ENCODE peak calls at places on chromosomes 12 and 14, in six cellular contexts. Q, W, Z, F, U and I are unnamed samples.

GRCh38 chr14:42174357-42174756 is 567.7 kb downstream of the LRFN5 start:
- DNase-seq in Q (no peak), W (no peak), Z (no peak), F (no peak), U (no peak), I (no peak)

GRCh38 chr12:94150483-94151225 is 2.3 kb downstream of the PLXNC1 start:
- DNase-seq in Q (no peak), W (no peak), Z (no peak), F (peak; percentile 35), U (peak; percentile 59), I (peak; percentile 91)

GRCh38 chr12:53427905-53428594 is 4.4 kb downstream of the AMHR2 start:
- DNase-seq in Q (no peak), W (peak; percentile 61), Z (no peak), F (peak; percentile 13), U (no peak), I (peak; percentile 1)

GRCh38 chr14:75254381-75254821 is 24.2 kb upstream of the FOS start:
- DNase-seq in Q (no peak), W (no peak), Z (peak; percentile 58), F (no peak), U (peak; percentile 75), I (no peak)

GRCh38 chr12:95326450-95326849 is 108.8 kb downstream of the VEZT start:
- DNase-seq in Q (no peak), W (peak; percentile 88), Z (no peak), F (no peak), U (no peak), I (no peak)

GRCh38 chr12:104615048-104615561 is 158.4 kb downstream of the CHST11 start:
- DNase-seq in Q (no peak), W (peak; percentile 28), Z (no peak), F (no peak), U (peak; percentile 78), I (no peak)

GRCh38 chr12:2686280-2686646 is 108.5 kb upstream of the FKBP4 start:
- DNase-seq in Q (no peak), W (no peak), Z (no peak), F (no peak), U (no peak), I (peak; percentile 49)

GRCh38 chr12:96297504-96297903 is 102.7 kb downstream of the CDK17 start:
- DNase-seq in Q (no peak), W (no peak), Z (no peak), F (no peak), U (no peak), I (no peak)

GRCh38 chr14:56002876-56003625 is 115.2 kb upstream of the PELI2 start:
- DNase-seq in Q (no peak), W (no peak), Z (no peak), F (peak; percentile 21), U (no peak), I (peak; percentile 74)

GRCh38 chr12:94761559-94761958 is 111.2 kb upstream of the TMCC3 start:
- DNase-seq in Q (no peak), W (peak; percentile 88), Z (no peak), F (no peak), U (no peak), I (no peak)

GRCh38 chr14:63852817-63853730 is at the start of gene SYNE2:
- DNase-seq in Q (peak; percentile 91), W (peak; percentile 67), Z (peak; percentile 83), F (peak; percentile 83), U (peak; percentile 87), I (peak; percentile 94)

GRCh38 chr14:95683793-95684192 is 2.4 kb upstream of the TCL1B start:
- DNase-seq in Q (no peak), W (no peak), Z (no peak), F (peak; percentile 15), U (no peak), I (no peak)

GRCh38 chr14:20376071-20376588 is 32.7 kb downstream of the PARP2 start:
- DNase-seq in Q (no peak), W (no peak), Z (no peak), F (no peak), U (no peak), I (no peak)

GRCh38 chr12:52234226-52234810 is 1.3 kb downstream of the KRT7 start:
- DNase-seq in Q (no peak), W (no peak), Z (no peak), F (no peak), U (no peak), I (peak; percentile 43)

GRCh38 chr14:55125403-55125802 is 3.6 kb upstream of the LGALS3 start:
- DNase-seq in Q (no peak), W (no peak), Z (peak; percentile 83), F (no peak), U (no peak), I (no peak)

GRCh38 chr14:71070169-71070568 is 162.9 kb downstream of the PCNX1 start:
- DNase-seq in Q (no peak), W (no peak), Z (no peak), F (no peak), U (no peak), I (no peak)

GRCh38 chr12:57616383-57617101 is 5.3 kb downstream of the ARHGEF25 start:
- DNase-seq in Q (no peak), W (no peak), Z (no peak), F (no peak), U (peak; percentile 46), I (no peak)

GRCh38 chr14:35821546-35822411 is 4.4 kb upstream of the BRMS1L start:
- DNase-seq in Q (peak; percentile 32), W (peak; percentile 49), Z (no peak), F (no peak), U (no peak), I (no peak)

GRCh38 chr14:67819563-67820411 is at the start of gene RAD51B:
- DNase-seq in Q (peak; percentile 84), W (peak; percentile 85), Z (peak; percentile 89), F (peak; percentile 87), U (peak; percentile 88), I (peak; percentile 90)

GRCh38 chr12:32074432-32074831 is 32.2 kb upstream of the BICD1 start:
- DNase-seq in Q (no peak), W (no peak), Z (no peak), F (no peak), U (no peak), I (no peak)

GRCh38 chr14:101588990-101589389 is 27.7 kb downstream of the DIO3 start:
- DNase-seq in Q (no peak), W (no peak), Z (no peak), F (no peak), U (no peak), I (peak; percentile 54)

GRCh38 chr14:57389646-57390036 is 745 bp upstream of the NAA30 start:
- DNase-seq in Q (no peak), W (no peak), Z (no peak), F (no peak), U (no peak), I (no peak)

GRCh38 chr14:28406181-28406580 is 360.4 kb upstream of the FOXG1 start:
- DNase-seq in Q (no peak), W (peak; percentile 12), Z (no peak), F (no peak), U (no peak), I (no peak)

GRCh38 chr12:3418609-3419469 is 72.2 kb upstream of the PRMT8 start:
- DNase-seq in Q (no peak), W (no peak), Z (no peak), F (no peak), U (no peak), I (no peak)

GRCh38 chr14:54839681-54840080 is 62.9 kb downstream of the GCH1 start:
- DNase-seq in Q (no peak), W (peak; percentile 22), Z (no peak), F (no peak), U (peak; percentile 68), I (no peak)

GRCh38 chr14:36553650-36554260 is 28.7 kb downstream of the NKX2-8 start:
- DNase-seq in Q (peak; percentile 22), W (peak; percentile 60), Z (no peak), F (no peak), U (no peak), I (no peak)

GRCh38 chr12:70660620-70661219 is 23.5 kb upstream of the PTPRB start:
- DNase-seq in Q (no peak), W (peak; percentile 37), Z (no peak), F (peak; percentile 17), U (no peak), I (no peak)

GRCh38 chr12:12907552-12907951 is 16.2 kb downstream of the GPRC5A start:
- DNase-seq in Q (no peak), W (no peak), Z (no peak), F (no peak), U (no peak), I (no peak)

GRCh38 chr12:12900786-12901157 is 9.4 kb downstream of the GPRC5A start:
- DNase-seq in Q (no peak), W (no peak), Z (no peak), F (no peak), U (no peak), I (no peak)

GRCh38 chr12:12902036-12902435 is 10.7 kb downstream of the GPRC5A start:
- DNase-seq in Q (no peak), W (peak; percentile 60), Z (no peak), F (no peak), U (no peak), I (no peak)

GRCh38 chr12:12901158-12901791 is 9.9 kb downstream of the GPRC5A start:
- DNase-seq in Q (no peak), W (peak; percentile 91), Z (no peak), F (no peak), U (no peak), I (no peak)

GRCh38 chr12:12903642-12904609 is 12.6 kb downstream of the GPRC5A start:
- DNase-seq in Q (no peak), W (no peak), Z (peak; percentile 35), F (no peak), U (no peak), I (peak; percentile 27)
- H3K4me1 ChIP-seq in Q (no peaks in the 10 kb centered on the region), W (peaks cover 26% of the 10 kb centered on the region), Z (peaks cover 43% of the 10 kb centered on the region), F (no peaks in the 10 kb centered on the region), U (no peaks in the 10 kb centered on the region), I (peaks cover 8% of the 10 kb centered on the region)

DNA sequence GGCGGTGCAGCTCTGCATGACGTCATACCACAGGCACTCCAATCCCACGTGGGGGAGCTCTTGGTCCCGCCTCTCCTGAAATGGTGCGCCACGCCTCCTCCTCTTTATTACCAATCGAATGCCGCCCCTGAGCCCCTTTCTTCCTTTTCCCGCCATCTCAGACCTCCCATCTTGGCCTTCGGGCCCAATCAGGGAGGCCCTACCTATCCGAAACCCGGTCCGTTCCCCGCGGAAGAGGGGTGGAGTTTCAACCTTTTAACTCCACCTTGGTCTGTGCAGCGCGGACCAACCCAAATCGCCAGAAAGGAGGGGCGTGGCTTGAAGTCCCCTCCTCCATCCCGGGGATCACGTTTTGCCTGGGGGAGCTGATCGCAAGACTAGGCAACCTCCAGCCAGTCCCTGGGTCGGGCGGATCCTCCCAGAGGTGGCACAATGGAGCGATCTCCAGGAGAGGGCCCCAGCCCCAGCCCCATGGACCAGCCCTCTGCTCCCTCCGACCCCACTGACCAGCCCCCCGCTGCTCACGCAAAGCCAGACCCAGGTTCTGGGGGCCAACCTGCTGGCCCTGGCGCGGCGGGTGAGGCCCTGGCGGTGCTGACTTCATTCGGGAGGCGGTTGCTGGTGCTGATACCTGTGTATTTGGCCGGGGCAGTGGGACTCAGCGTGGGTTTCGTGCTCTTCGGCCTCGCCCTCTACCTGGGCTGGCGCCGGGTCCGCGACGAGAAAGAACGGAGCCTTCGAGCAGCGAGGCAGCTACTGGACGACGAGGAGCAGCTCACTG is at the start of gene ESYT1:
- DNase-seq in Q (peak; percentile 99), W (peak; percentile 100), Z (peak; percentile 98), F (peak; percentile 96), U (peak; percentile 99), I (peak; percentile 99)
- H3K4me1 ChIP-seq in Q (peaks cover 11% of the 10 kb centered on the region), W (peaks cover 11% of the 10 kb centered on the region), Z (peaks cover 48% of the 10 kb centered on the region), F (peaks cover 60% of the 10 kb centered on the region), U (peaks cover 23% of the 10 kb centered on the region), I (peaks cover 56% of the 10 kb centered on the region)

GRCh38 chr12:121296618-121297476 is at the start of gene CAMKK2:
- DNase-seq in Q (peak; percentile 89), W (peak; percentile 73), Z (peak; percentile 89), F (peak; percentile 83), U (peak; percentile 91), I (peak; percentile 96)
- H3K4me1 ChIP-seq in Q (peaks cover 3% of the 10 kb centered on the region), W (peaks cover 4% of the 10 kb centered on the region), Z (peaks cover 44% of the 10 kb centered on the region), F (peaks cover 15% of the 10 kb centered on the region), U (peaks cover 22% of the 10 kb centered on the region), I (peaks cover 54% of the 10 kb centered on the region)

GRCh38 chr12:89160716-89161123 is 191.6 kb downstream of the DUSP6 start:
- DNase-seq in Q (peak; percentile 8), W (peak; percentile 69), Z (peak; percentile 65), F (no peak), U (peak; percentile 50), I (peak; percentile 69)
- H3K4me1 ChIP-seq in Q (no peaks in the 10 kb centered on the region), W (peaks cover 19% of the 10 kb centered on the region), Z (peaks cover 43% of the 10 kb centered on the region), F (no peaks in the 10 kb centered on the region), U (peaks cover 7% of the 10 kb centered on the region), I (peaks cover 88% of the 10 kb centered on the region)